ENCODE peak calls at places on chromosome 17, in six cellular contexts. Q, E, Z, U, H and O are unnamed samples.

GRCh38 chr17:63132509-63132911 is 166.5 kb downstream of the TANC2 start:
- DNase-seq in Q (no peak), E (no peak), Z (no peak), U (no peak), H (no peak), O (no peak)

GRCh38 chr17:10349403-10349802 is 23.4 kb downstream of the MYH13 start:
- DNase-seq in Q (no peak), E (no peak), Z (no peak), U (no peak), H (no peak), O (no peak)

GRCh38 chr17:39563476-39563875 is 44.2 kb downstream of the NEUROD2 start:
- DNase-seq in Q (no peak), E (no peak), Z (no peak), U (no peak), H (peak; percentile 44), O (no peak)

GRCh38 chr17:44599298-44600175 is 42.3 kb downstream of the FZD2 start:
- DNase-seq in Q (no peak), E (no peak), Z (peak; percentile 58), U (no peak), H (no peak), O (peak; percentile 6)

GRCh38 chr17:13590441-13590840 is 11.3 kb downstream of the HS3ST3A1 start:
- DNase-seq in Q (no peak), E (no peak), Z (no peak), U (no peak), H (no peak), O (no peak)

GRCh38 chr17:27559996-27560481 is 70.9 kb upstream of the LGALS9 start:
- DNase-seq in Q (no peak), E (peak; percentile 11), Z (peak; percentile 74), U (no peak), H (no peak), O (peak; percentile 18)

GRCh38 chr17:73644145-73645049 is at the start of gene SDK2:
- DNase-seq in Q (no peak), E (peak; percentile 48), Z (no peak), U (no peak), H (no peak), O (no peak)

GRCh38 chr17:3712811-3713463 is 10.8 kb upstream of the HASPIN start:
- DNase-seq in Q (peak; percentile 21), E (no peak), Z (no peak), U (no peak), H (no peak), O (no peak)

GRCh38 chr17:45852535-45853297 is 8.0 kb downstream of the SPPL2C start:
- DNase-seq in Q (peak; percentile 65), E (peak; percentile 59), Z (peak; percentile 11), U (peak; percentile 60), H (peak; percentile 85), O (peak; percentile 44)

GRCh38 chr17:62923515-62924150 is 42.4 kb upstream of the TANC2 start:
- DNase-seq in Q (no peak), E (no peak), Z (no peak), U (no peak), H (no peak), O (no peak)

GRCh38 chr17:44061446-44061845 is 5.0 kb downstream of the LSM12 start:
- DNase-seq in Q (no peak), E (no peak), Z (no peak), U (no peak), H (no peak), O (no peak)

GRCh38 chr17:76631821-76632565 is 11.6 kb downstream of the ST6GALNAC1 start:
- DNase-seq in Q (no peak), E (no peak), Z (no peak), U (no peak), H (no peak), O (no peak)

GRCh38 chr17:2926019-2926650 is 129.9 kb downstream of the RAP1GAP2 start:
- DNase-seq in Q (no peak), E (no peak), Z (no peak), U (no peak), H (no peak), O (no peak)

GRCh38 chr17:81865733-81866439 is 5.3 kb downstream of the ARHGDIA start:
- DNase-seq in Q (no peak), E (no peak), Z (no peak), U (no peak), H (no peak), O (no peak)

GRCh38 chr17:2803971-2804370 is 7.7 kb downstream of the RAP1GAP2 start:
- DNase-seq in Q (no peak), E (no peak), Z (no peak), U (no peak), H (no peak), O (no peak)

GRCh38 chr17:29590979-29591736 is 1.7 kb upstream of the GIT1 start:
- DNase-seq in Q (peak; percentile 39), E (peak; percentile 44), Z (no peak), U (no peak), H (peak; percentile 70), O (no peak)

GRCh38 chr17:83050651-83051422 is 28.6 kb upstream of the METRNL start:
- DNase-seq in Q (no peak), E (peak; percentile 89), Z (no peak), U (no peak), H (no peak), O (no peak)

GRCh38 chr17:78134899-78135385 is 4.4 kb downstream of the TMC8 start:
- DNase-seq in Q (no peak), E (no peak), Z (no peak), U (no peak), H (no peak), O (no peak)

GRCh38 chr17:75380315-75380714 is 25.2 kb downstream of the GRB2 start:
- DNase-seq in Q (no peak), E (no peak), Z (no peak), U (no peak), H (no peak), O (no peak)

GRCh38 chr17:14749269-14749668 is 448.4 kb downstream of the HS3ST3B1 start:
- DNase-seq in Q (no peak), E (no peak), Z (no peak), U (no peak), H (no peak), O (no peak)